ENCODE peak calls at places on chromosomes 6 and 20, in seven cellular contexts. One of them, this sample, is unnamed.

GRCh38 chr20:63640086-63640485 is 13.1 kb downstream of the STMN3 start:
- DNase-seq in ELR: no peak
- DNase-seq in lung: no peak
- DNase-seq in nucleus accumbens: no peak
- DNase-seq in stimulated activated CD8-positive, alpha-beta memory T cell treated with anti-CD3 and anti-CD28 coated beads, Interleukin-15, amount 100 ng/mL, for 24 hours: no peak
- DNase-seq in CD8-positive, alpha-beta memory T cell: no peak
- DNase-seq in T-helper 2 cell: no peak
- DNase-seq in this sample: no peak

GRCh38 chr6:4805553-4806307 is 29.5 kb downstream of the CDYL start:
- DNase-seq in ELR: peak; percentile 59
- DNase-seq in lung: peak; percentile 48
- DNase-seq in nucleus accumbens: peak; percentile 36
- DNase-seq in stimulated activated CD8-positive, alpha-beta memory T cell treated with anti-CD3 and anti-CD28 coated beads, Interleukin-15, amount 100 ng/mL, for 24 hours: no peak
- DNase-seq in CD8-positive, alpha-beta memory T cell: no peak
- DNase-seq in T-helper 2 cell: no peak
- DNase-seq in this sample: peak; percentile 17

GRCh38 chr6:18327621-18328548 is 59.3 kb upstream of the RNF144B start:
- DNase-seq in ELR: no peak
- DNase-seq in lung: peak; percentile 37
- DNase-seq in nucleus accumbens: no peak
- DNase-seq in stimulated activated CD8-positive, alpha-beta memory T cell treated with anti-CD3 and anti-CD28 coated beads, Interleukin-15, amount 100 ng/mL, for 24 hours: no peak
- DNase-seq in CD8-positive, alpha-beta memory T cell: no peak
- DNase-seq in T-helper 2 cell: no peak
- DNase-seq in this sample: no peak

GRCh38 chr20:62470459-62470858 is 5.3 kb downstream of the GATA5 start:
- DNase-seq in ELR: no peak
- DNase-seq in lung: no peak
- DNase-seq in nucleus accumbens: no peak
- DNase-seq in stimulated activated CD8-positive, alpha-beta memory T cell treated with anti-CD3 and anti-CD28 coated beads, Interleukin-15, amount 100 ng/mL, for 24 hours: no peak
- DNase-seq in CD8-positive, alpha-beta memory T cell: no peak
- DNase-seq in T-helper 2 cell: no peak
- DNase-seq in this sample: no peak

GRCh38 chr6:119025793-119026192 is 52.7 kb downstream of the FAM184A start:
- DNase-seq in ELR: no peak
- DNase-seq in lung: no peak
- DNase-seq in nucleus accumbens: no peak
- DNase-seq in stimulated activated CD8-positive, alpha-beta memory T cell treated with anti-CD3 and anti-CD28 coated beads, Interleukin-15, amount 100 ng/mL, for 24 hours: no peak
- DNase-seq in CD8-positive, alpha-beta memory T cell: no peak
- DNase-seq in T-helper 2 cell: no peak
- DNase-seq in this sample: no peak

GRCh38 chr20:63257629-63258028 is 3.4 kb upstream of the NKAIN4 start:
- DNase-seq in ELR: no peak
- DNase-seq in lung: no peak
- DNase-seq in nucleus accumbens: no peak
- DNase-seq in stimulated activated CD8-positive, alpha-beta memory T cell treated with anti-CD3 and anti-CD28 coated beads, Interleukin-15, amount 100 ng/mL, for 24 hours: no peak
- DNase-seq in CD8-positive, alpha-beta memory T cell: no peak
- DNase-seq in T-helper 2 cell: no peak
- DNase-seq in this sample: no peak

GRCh38 chr6:52522151-52522626 is 54.7 kb downstream of the TRAM2 start:
- DNase-seq in ELR: peak; percentile 63
- DNase-seq in lung: no peak
- DNase-seq in nucleus accumbens: no peak
- DNase-seq in stimulated activated CD8-positive, alpha-beta memory T cell treated with anti-CD3 and anti-CD28 coated beads, Interleukin-15, amount 100 ng/mL, for 24 hours: no peak
- DNase-seq in CD8-positive, alpha-beta memory T cell: no peak
- DNase-seq in T-helper 2 cell: no peak
- DNase-seq in this sample: no peak

GRCh38 chr6:139109558-139109957 is 25.3 kb upstream of the HECA start:
- DNase-seq in ELR: peak; percentile 52
- DNase-seq in lung: no peak
- DNase-seq in nucleus accumbens: no peak
- DNase-seq in stimulated activated CD8-positive, alpha-beta memory T cell treated with anti-CD3 and anti-CD28 coated beads, Interleukin-15, amount 100 ng/mL, for 24 hours: no peak
- DNase-seq in CD8-positive, alpha-beta memory T cell: no peak
- DNase-seq in T-helper 2 cell: no peak
- DNase-seq in this sample: no peak

GRCh38 chr20:12984069-12984765 is 24.6 kb upstream of the SPTLC3 start:
- DNase-seq in ELR: no peak
- DNase-seq in lung: no peak
- DNase-seq in nucleus accumbens: no peak
- DNase-seq in stimulated activated CD8-positive, alpha-beta memory T cell treated with anti-CD3 and anti-CD28 coated beads, Interleukin-15, amount 100 ng/mL, for 24 hours: no peak
- DNase-seq in CD8-positive, alpha-beta memory T cell: no peak
- DNase-seq in T-helper 2 cell: no peak
- DNase-seq in this sample: no peak

GRCh38 chr6:149380523-149380922 is 19.5 kb upstream of the SUMO4 start:
- DNase-seq in ELR: peak; percentile 44
- DNase-seq in lung: no peak
- DNase-seq in nucleus accumbens: no peak
- DNase-seq in stimulated activated CD8-positive, alpha-beta memory T cell treated with anti-CD3 and anti-CD28 coated beads, Interleukin-15, amount 100 ng/mL, for 24 hours: no peak
- DNase-seq in CD8-positive, alpha-beta memory T cell: no peak
- DNase-seq in T-helper 2 cell: no peak
- DNase-seq in this sample: no peak

GRCh38 chr6:428047-428608 is 36.6 kb downstream of the IRF4 start:
- DNase-seq in ELR: no peak
- DNase-seq in lung: no peak
- DNase-seq in nucleus accumbens: no peak
- DNase-seq in stimulated activated CD8-positive, alpha-beta memory T cell treated with anti-CD3 and anti-CD28 coated beads, Interleukin-15, amount 100 ng/mL, for 24 hours: no peak
- DNase-seq in CD8-positive, alpha-beta memory T cell: no peak
- DNase-seq in T-helper 2 cell: no peak
- DNase-seq in this sample: no peak

GRCh38 chr20:59813126-59813947 is 120.1 kb downstream of the SYCP2 start:
- DNase-seq in ELR: no peak
- DNase-seq in lung: peak; percentile 13
- DNase-seq in nucleus accumbens: no peak
- DNase-seq in stimulated activated CD8-positive, alpha-beta memory T cell treated with anti-CD3 and anti-CD28 coated beads, Interleukin-15, amount 100 ng/mL, for 24 hours: no peak
- DNase-seq in CD8-positive, alpha-beta memory T cell: no peak
- DNase-seq in T-helper 2 cell: no peak
- DNase-seq in this sample: no peak

GRCh38 chr20:37442986-37443385 is 78.1 kb upstream of the NNAT start:
- DNase-seq in ELR: no peak
- DNase-seq in lung: no peak
- DNase-seq in nucleus accumbens: no peak
- DNase-seq in stimulated activated CD8-positive, alpha-beta memory T cell treated with anti-CD3 and anti-CD28 coated beads, Interleukin-15, amount 100 ng/mL, for 24 hours: no peak
- DNase-seq in CD8-positive, alpha-beta memory T cell: no peak
- DNase-seq in T-helper 2 cell: no peak
- DNase-seq in this sample: no peak

GRCh38 chr6:43144879-43145278 is 26.2 kb upstream of the SRF start:
- DNase-seq in ELR: peak; percentile 45
- DNase-seq in lung: no peak
- DNase-seq in nucleus accumbens: no peak
- DNase-seq in stimulated activated CD8-positive, alpha-beta memory T cell treated with anti-CD3 and anti-CD28 coated beads, Interleukin-15, amount 100 ng/mL, for 24 hours: no peak
- DNase-seq in CD8-positive, alpha-beta memory T cell: no peak
- DNase-seq in T-helper 2 cell: no peak
- DNase-seq in this sample: no peak

GRCh38 chr6:55545791-55546190 is 33.2 kb downstream of the HMGCLL1 start:
- DNase-seq in ELR: no peak
- DNase-seq in lung: no peak
- DNase-seq in nucleus accumbens: no peak
- DNase-seq in stimulated activated CD8-positive, alpha-beta memory T cell treated with anti-CD3 and anti-CD28 coated beads, Interleukin-15, amount 100 ng/mL, for 24 hours: no peak
- DNase-seq in CD8-positive, alpha-beta memory T cell: no peak
- DNase-seq in T-helper 2 cell: no peak
- DNase-seq in this sample: no peak